ENCODE peak calls at places on chromosomes 1 and 21, in four cellular contexts. T is Panc1, Z is colonic mucosa, S is dorsolateral prefrontal cortex. U is an unnamed sample.

GRCh38 chr1:213820362-213821149 is 167.2 kb upstream of the PROX1 start:
- DNase-seq in S (no peak), Z (no peak), T (no peak), U (no peak)

GRCh38 chr1:229341811-229342304 is 989 bp downstream of the CCSAP start:
- DNase-seq in T (no peak), Z (no peak), S (no peak), U (no peak)

GRCh38 chr1:86741947-86742572 is 37.7 kb downstream of the SH3GLB1 start:
- DNase-seq in S (no peak), Z (no peak), T (no peak), U (peak; percentile 11)

GRCh38 chr1:5562331-5562730 is 429.9 kb downstream of the NPHP4 start:
- DNase-seq in S (no peak), T (no peak), Z (no peak), U (no peak)

GRCh38 chr1:110004583-110004982 is 20.0 kb downstream of the AHCYL1 start:
- DNase-seq in Z (no peak), T (no peak), S (no peak), U (no peak)

GRCh38 chr1:20411196-20411980 is 74.6 kb downstream of the CAMK2N1 start:
- DNase-seq in S (no peak), T (peak; percentile 61), Z (no peak), U (peak; percentile 93)

GRCh38 chr1:19432943-19433609 is 52.3 kb downstream of the CAPZB start:
- DNase-seq in Z (no peak), T (no peak), S (no peak), U (no peak)

GRCh38 chr1:58412071-58412580 is 134.4 kb downstream of the OMA1 start:
- DNase-seq in T (no peak), Z (no peak), S (no peak), U (peak; percentile 77)

GRCh38 chr1:2340918-2341254 is 50.5 kb downstream of the MORN1 start:
- DNase-seq in Z (no peak), T (no peak), S (no peak), U (no peak)

GRCh38 chr1:157371826-157372225 is 180.5 kb downstream of the FCRL5 start:
- DNase-seq in T (no peak), Z (no peak), S (no peak), U (no peak)

GRCh38 chr1:227315500-227316346 is 2.6 kb downstream of the CDC42BPA start:
- DNase-seq in Z (peak; percentile 70), T (no peak), S (no peak), U (peak; percentile 30)

GRCh38 chr1:20641986-20642385 is 8.7 kb downstream of the PINK1 start:
- DNase-seq in Z (no peak), T (no peak), S (no peak), U (no peak)

GRCh38 chr21:39033878-39034589 is 149.2 kb downstream of the PSMG1 start:
- DNase-seq in T (no peak), Z (peak; percentile 94), S (no peak), U (no peak)

GRCh38 chr1:4594286-4594991 is 60.0 kb upstream of the AJAP1 start:
- DNase-seq in S (no peak), T (no peak), Z (no peak), U (no peak)

GRCh38 chr1:198495635-198496034 is 44.8 kb downstream of the ATP6V1G3 start:
- DNase-seq in S (no peak), T (no peak), Z (no peak), U (peak; percentile 25)

GRCh38 chr1:154503898-154504297 is 1.7 kb upstream of the SHE start:
- DNase-seq in Z (no peak), S (no peak), T (no peak), U (no peak)

GRCh38 chr1:37606481-37607263 is 10.9 kb upstream of the GNL2 start:
- DNase-seq in T (no peak), S (no peak), Z (no peak), U (peak; percentile 12)

GRCh38 chr1:43419627-43420425 is 30.1 kb downstream of the SZT2 start:
- DNase-seq in Z (no peak), T (no peak), S (no peak), U (no peak)

GRCh38 chr1:179938752-179939151 is 15.9 kb upstream of the CEP350 start:
- DNase-seq in T (no peak), Z (no peak), S (no peak), U (no peak)

GRCh38 chr1:113459279-113459678 is 69.0 kb downstream of the MAGI3 start:
- DNase-seq in Z (no peak), S (no peak), T (no peak), U (no peak)

GRCh38 chr1:10387611-10388386 is 11.1 kb upstream of the PGD start:
- DNase-seq in Z (no peak), S (no peak), T (no peak), U (peak; percentile 80)

GRCh38 chr1:113905435-113905861 is 322 bp downstream of the DCLRE1B start:
- DNase-seq in Z (no peak), T (no peak), S (no peak), U (no peak)

GRCh38 chr1:73761559-73761958 is 436.4 kb downstream of the LRRIQ3 start:
- DNase-seq in S (no peak), Z (no peak), T (no peak), U (no peak)

GRCh38 chr1:35899941-35900340 is 16.9 kb downstream of the AGO1 start:
- DNase-seq in T (no peak), Z (no peak), S (no peak), U (no peak)

GRCh38 chr1:5798151-5798730 is 194.0 kb downstream of the NPHP4 start:
- DNase-seq in Z (no peak), T (no peak), S (no peak), U (no peak)

GRCh38 chr1:116203192-116203723 is 92.1 kb downstream of the MAB21L3 start:
- DNase-seq in Z (no peak), T (no peak), S (no peak), U (no peak)

GRCh38 chr1:30525980-30526651 is 197.3 kb downstream of the MATN1 start:
- DNase-seq in S (no peak), Z (no peak), T (no peak), U (peak; percentile 73)

GRCh38 chr1:52142220-52143153 is 598 bp downstream of the ZFYVE9 start:
- DNase-seq in Z (peak; percentile 46), S (peak; percentile 24), T (no peak), U (peak; percentile 32)

GRCh38 chr1:57329932-57330331 is 93.9 kb downstream of the DAB1 start:
- DNase-seq in Z (no peak), T (no peak), S (no peak), U (no peak)

GRCh38 chr1:13893456-13893855 is 193.5 kb downstream of the PRDM2 start:
- DNase-seq in T (no peak), S (no peak), Z (peak; percentile 52), U (no peak)

DNA sequence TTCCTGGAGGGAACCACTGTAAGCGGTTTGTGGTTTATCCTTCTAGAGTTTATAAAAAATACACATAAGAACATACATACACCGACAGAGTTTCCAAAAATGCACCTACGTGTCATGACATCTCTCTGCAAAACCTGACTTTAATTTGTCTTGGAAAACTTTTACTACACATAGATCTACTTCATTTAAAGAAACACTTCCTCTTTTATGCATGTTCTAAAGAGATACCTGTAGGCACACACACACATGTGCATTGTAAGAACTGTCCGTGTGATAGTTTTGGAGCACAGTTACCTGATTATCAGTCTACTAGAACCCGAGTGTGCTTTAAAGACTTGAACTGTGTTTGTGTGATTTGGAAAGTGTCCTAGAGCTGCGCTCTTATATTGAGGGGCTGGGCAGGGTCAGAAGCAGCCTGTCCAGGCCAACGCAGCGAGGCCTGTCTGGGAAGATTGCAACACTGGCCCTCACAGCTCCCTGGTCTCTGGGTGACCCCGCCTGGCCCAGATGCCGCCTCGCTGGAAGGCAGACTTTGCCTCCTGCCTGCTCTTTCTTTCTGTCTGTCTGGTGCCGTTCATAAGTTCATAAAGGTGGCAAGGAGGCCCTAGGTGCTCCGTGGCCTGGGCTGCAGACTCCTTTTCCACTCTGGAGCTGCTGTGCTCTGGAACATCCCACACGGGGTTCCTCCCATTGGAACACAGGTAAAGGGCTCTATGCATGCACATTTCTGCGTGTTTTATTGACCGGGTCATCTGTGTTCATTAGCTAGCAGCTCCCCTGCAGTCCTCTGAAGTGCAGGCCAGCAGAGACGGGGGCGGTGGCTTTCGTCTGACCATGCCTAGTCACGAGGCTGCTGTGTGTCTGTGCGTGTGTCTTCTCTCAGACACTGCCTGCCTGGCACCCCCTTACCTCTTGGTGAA is 46.3 kb downstream of the AGPAT3 start:
- DNase-seq in T (no peak), Z (no peak), S (no peak), U (no peak)
- TF ChIP-seq CTCF in T (no peak), Z (no peak), S (no peak), U (no peak)

GRCh38 chr1:208204779-208205178 is 39.4 kb downstream of the PLXNA2 start:
- DNase-seq in Z (no peak), T (no peak), S (no peak), U (no peak)
- TF ChIP-seq CTCF in Z (no peak), T (no peak), S (no peak), U (no peak)

GRCh38 chr21:24050233-24050632 is 1557.0 kb downstream of the MRPL39 start:
- DNase-seq in Z (no peak), T (no peak), S (no peak), U (no peak)

GRCh38 chr21:24046816-24047443 is 1560.4 kb downstream of the MRPL39 start:
- DNase-seq in S (no peak), T (no peak), Z (no peak), U (no peak)

GRCh38 chr21:24045373-24045772 is 1561.9 kb downstream of the MRPL39 start:
- DNase-seq in T (no peak), S (no peak), Z (no peak), U (no peak)

GRCh38 chr21:24042687-24043086 is 1564.6 kb downstream of the MRPL39 start:
- DNase-seq in S (no peak), T (no peak), Z (no peak), U (no peak)

DNA sequence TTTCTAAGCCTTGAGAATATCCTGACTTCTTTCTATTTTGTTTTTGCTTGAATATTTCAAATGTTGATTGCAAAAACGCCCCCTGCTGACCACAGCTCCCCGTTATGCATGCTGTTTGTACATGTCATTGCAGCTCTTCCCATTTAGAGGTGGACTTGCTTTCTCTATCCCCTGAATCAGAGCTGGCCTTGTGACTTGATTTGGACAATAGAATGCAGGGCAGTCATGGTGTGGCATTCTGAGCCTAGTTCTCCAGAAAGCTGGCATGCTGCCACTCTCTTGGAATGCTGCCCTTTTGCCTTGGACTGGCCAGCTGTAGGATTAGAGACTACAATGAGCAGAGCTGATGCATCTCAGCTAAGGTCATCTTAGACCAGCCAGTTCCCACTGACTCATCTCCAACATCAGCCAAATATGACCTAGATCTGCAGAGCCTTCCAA is 1561.5 kb downstream of the MRPL39 start:
- DNase-seq in Z (peak; percentile 27), T (peak; percentile 63), S (peak; percentile 96), U (peak; percentile 0)
- TF ChIP-seq CTCF in Z (no peak), T (peak; percentile 30), S (peak; percentile 68), U (peak; percentile 19)

GRCh38 chr1:225610539-225610938 is 42.4 kb downstream of the ENAH start:
- DNase-seq in S (no peak), Z (no peak), T (no peak), U (no peak)

GRCh38 chr1:225608014-225608796 is 44.7 kb downstream of the ENAH start:
- DNase-seq in Z (no peak), S (no peak), T (no peak), U (no peak)

GRCh38 chr1:225611537-225612223 is 41.2 kb downstream of the ENAH start:
- DNase-seq in Z (no peak), T (no peak), S (no peak), U (no peak)

GRCh38 chr1:225613006-225613405 is 39.9 kb downstream of the ENAH start:
- DNase-seq in T (no peak), Z (no peak), S (no peak), U (no peak)

DNA sequence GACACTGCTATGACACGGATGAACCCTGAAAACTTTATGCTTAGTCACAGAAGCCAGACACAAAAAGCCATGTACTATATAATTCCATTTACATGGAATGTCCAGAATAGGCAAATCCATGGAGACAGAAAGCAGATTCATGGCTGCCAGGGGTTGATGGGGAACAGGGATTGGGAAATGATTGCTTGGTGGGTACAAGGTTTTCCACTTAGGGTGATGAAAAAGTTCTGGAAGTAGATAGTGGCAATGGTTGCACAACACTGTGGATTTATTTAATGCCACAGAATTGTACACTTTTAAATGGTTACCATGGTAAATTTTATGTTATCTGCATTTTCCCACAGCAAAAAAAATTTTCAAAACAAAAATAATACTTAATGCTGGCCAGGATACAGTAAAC is 40.7 kb downstream of the ENAH start:
- DNase-seq in Z (no peak), S (no peak), T (no peak), U (no peak)
- TF ChIP-seq CTCF in Z (no peak), S (no peak), T (no peak), U (no peak)